ENCODE peak calls at places on chromosome 17, in eight cellular contexts. H, L, O, P, F, W, K and D are unnamed samples.

GRCh38 chr17:65183736-65184135 is 46.6 kb downstream of the RGS9 start:
- DNase-seq in H (no peak), L (no peak), O (no peak), P (no peak), F (no peak), W (no peak), K (no peak), D (no peak)

GRCh38 chr17:44362964-44363612 is 565 bp downstream of the FAM171A2 start:
- DNase-seq in H (no peak), L (no peak), O (no peak), P (no peak), F (no peak), W (no peak), K (no peak), D (no peak)

GRCh38 chr17:34852141-34852540 is 109.1 kb downstream of the CCT6B start:
- DNase-seq in H (no peak), L (no peak), O (no peak), P (no peak), F (no peak), W (no peak), K (no peak), D (no peak)

GRCh38 chr17:6303664-6304063 is 131.3 kb downstream of the AIPL1 start:
- DNase-seq in H (no peak), L (no peak), O (no peak), P (no peak), F (no peak), W (no peak), K (no peak), D (no peak)

GRCh38 chr17:38613525-38613980 is 7.8 kb upstream of the SRCIN1 start:
- DNase-seq in H (no peak), L (no peak), O (no peak), P (no peak), F (no peak), W (no peak), K (no peak), D (no peak)

GRCh38 chr17:63918305-63918704 is 334 bp downstream of the GH1 start:
- DNase-seq in H (no peak), L (no peak), O (no peak), P (no peak), F (no peak), W (no peak), K (no peak), D (no peak)

GRCh38 chr17:71361691-71362450 is 758.9 kb upstream of the SOX9 start:
- DNase-seq in H (no peak), L (no peak), O (no peak), P (no peak), F (no peak), W (no peak), K (no peak), D (no peak)

GRCh38 chr17:17780941-17781590 is 55.7 kb downstream of the SREBF1 start:
- DNase-seq in H (no peak), L (no peak), O (peak), P (no peak), F (no peak), W (no peak), K (no peak), D (no peak)

GRCh38 chr17:40542562-40543411 is 22.5 kb downstream of the CCR7 start:
- DNase-seq in H (no peak), L (no peak), O (peak), P (no peak), F (no peak), W (no peak), K (no peak), D (no peak)

GRCh38 chr17:49987290-49987585 is 7.8 kb downstream of the DLX3 start:
- DNase-seq in H (no peak), L (no peak), O (no peak), P (no peak), F (no peak), W (no peak), K (no peak), D (no peak)

GRCh38 chr17:66716236-66717026 is 118.5 kb upstream of the CACNG5 start:
- DNase-seq in H (no peak), L (no peak), O (peak), P (no peak), F (peak), W (no peak), K (no peak), D (no peak)

GRCh38 chr17:17570207-17570797 is 21.2 kb downstream of the PEMT start:
- DNase-seq in H (no peak), L (no peak), O (no peak), P (no peak), F (peak), W (no peak), K (no peak), D (no peak)

GRCh38 chr17:72466199-72466598 is 345.4 kb downstream of the SOX9 start:
- DNase-seq in H (no peak), L (no peak), O (no peak), P (no peak), F (no peak), W (no peak), K (no peak), D (no peak)

GRCh38 chr17:64403881-64404460 is 13.3 kb upstream of the PECAM1 start:
- DNase-seq in H (no peak), L (no peak), O (no peak), P (no peak), F (no peak), W (no peak), K (no peak), D (no peak)

GRCh38 chr17:82302991-82303943 is 14.1 kb downstream of the CD7 start:
- DNase-seq in H (no peak), L (no peak), O (no peak), P (no peak), F (no peak), W (no peak), K (no peak), D (no peak)

GRCh38 chr17:57985675-57985974 is 2.4 kb downstream of the VEZF1 start:
- DNase-seq in H (no peak), L (no peak), O (no peak), P (no peak), F (no peak), W (no peak), K (no peak), D (no peak)

GRCh38 chr17:51152766-51153209 is 571 bp upstream of the NME1 start:
- DNase-seq in H (no peak), L (no peak), O (no peak), P (no peak), F (no peak), W (no peak), K (no peak), D (peak)

GRCh38 chr17:82287849-82288601 is 14.5 kb upstream of the CSNK1D start:
- DNase-seq in H (no peak), L (no peak), O (no peak), P (no peak), F (no peak), W (no peak), K (no peak), D (no peak)

GRCh38 chr17:47741109-47741792 is 8.2 kb downstream of the TBX21 start:
- DNase-seq in H (no peak), L (no peak), O (no peak), P (no peak), F (no peak), W (no peak), K (no peak), D (no peak)

GRCh38 chr17:17698869-17699351 is 17.7 kb downstream of the RAI1 start:
- DNase-seq in H (no peak), L (no peak), O (no peak), P (peak), F (no peak), W (no peak), K (no peak), D (no peak)

GRCh38 chr17:76709077-76709950 is 1.5 kb downstream of the MXRA7 start:
- DNase-seq in H (no peak), L (no peak), O (no peak), P (no peak), F (no peak), W (no peak), K (no peak), D (no peak)

GRCh38 chr17:223723-224471 is 42.4 kb upstream of the DOC2B start:
- DNase-seq in H (no peak), L (no peak), O (no peak), P (no peak), F (no peak), W (no peak), K (no peak), D (no peak)

GRCh38 chr17:50539762-50540440 is 7.1 kb upstream of the SPATA20 start:
- DNase-seq in H (no peak), L (no peak), O (no peak), P (no peak), F (no peak), W (no peak), K (no peak), D (no peak)

GRCh38 chr17:4744999-4745969 is 5.6 kb upstream of the CXCL16 start:
- DNase-seq in H (no peak), L (no peak), O (no peak), P (no peak), F (no peak), W (no peak), K (no peak), D (no peak)

GRCh38 chr17:40101367-40102210 is 1.2 kb upstream of the NR1D1 start:
- DNase-seq in H (no peak), L (no peak), O (no peak), P (no peak), F (no peak), W (no peak), K (no peak), D (no peak)

GRCh38 chr17:4074831-4075495 is 67.9 kb downstream of the ZZEF1 start:
- DNase-seq in H (no peak), L (no peak), O (no peak), P (peak), F (no peak), W (no peak), K (peak), D (no peak)